ENCODE peak calls at places on chromosomes 12 and 14, in nine cellular contexts. M is HCT116, U is H1, X is breast epithelium, P is stomach, B is suprapubic skin, W is K562, I is sigmoid colon, J is vagina. K is an unnamed sample.

GRCh38 chr12:29769162-29769820 is 14.5 kb downstream of the TMTC1 start:
- DNase-seq in M (no peak), U (no peak), X (no peak), P (no peak), B (no peak), W (no peak), I (no peak), J (no peak), K (no peak)

GRCh38 chr12:2291182-2291832 is 238.5 kb downstream of the CACNA1C start:
- DNase-seq in M (peak), U (no peak), X (no peak), P (no peak), B (no peak), W (peak), I (peak), J (no peak), K (peak)

GRCh38 chr12:75842119-75842518 is 189.5 kb downstream of the PHLDA1 start:
- DNase-seq in M (no peak), U (no peak), X (no peak), P (no peak), B (no peak), W (no peak), I (no peak), J (no peak), K (no peak)

GRCh38 chr12:48002773-48003218 is 1.5 kb downstream of the COL2A1 start:
- DNase-seq in M (no peak), U (no peak), X (no peak), P (peak), B (no peak), W (no peak), I (peak), J (no peak), K (no peak)

GRCh38 chr14:73726025-73726961 is 12.1 kb upstream of the PNMA1 start:
- DNase-seq in M (no peak), U (no peak), X (no peak), P (no peak), B (no peak), W (no peak), I (no peak), J (peak), K (no peak)

GRCh38 chr14:47674546-47675238 is 713 bp downstream of the MDGA2 start:
- DNase-seq in M (no peak), U (no peak), X (no peak), P (no peak), B (no peak), W (no peak), I (no peak), J (no peak), K (peak)

GRCh38 chr12:113424915-113425823 is 3.0 kb downstream of the SDSL start:
- DNase-seq in M (no peak), U (peak), X (no peak), P (peak), B (no peak), W (peak), I (no peak), J (no peak), K (no peak)

GRCh38 chr12:101637936-101638335 is 43.2 kb downstream of the MYBPC1 start:
- DNase-seq in M (no peak), U (no peak), X (no peak), P (no peak), B (no peak), W (no peak), I (no peak), J (no peak), K (no peak)

GRCh38 chr14:90278199-90279175 is 22.1 kb downstream of the PSMC1 start:
- DNase-seq in M (no peak), U (no peak), X (no peak), P (no peak), B (no peak), W (no peak), I (no peak), J (no peak), K (no peak)

GRCh38 chr12:121530600-121531355 is 50.0 kb downstream of the KDM2B start:
- DNase-seq in M (no peak), U (no peak), X (peak), P (peak), B (no peak), W (peak), I (peak), J (no peak), K (peak)

GRCh38 chr14:74875941-74876913 is at the start of gene PROX2:
- DNase-seq in M (no peak), U (no peak), X (no peak), P (no peak), B (no peak), W (no peak), I (no peak), J (no peak), K (no peak)

GRCh38 chr12:52532636-52533035 is 12.4 kb upstream of the KRT5 start:
- DNase-seq in M (no peak), U (no peak), X (no peak), P (no peak), B (no peak), W (no peak), I (peak), J (no peak), K (no peak)

GRCh38 chr12:112480931-112481330 is 62.2 kb downstream of the PTPN11 start:
- DNase-seq in M (no peak), U (no peak), X (no peak), P (no peak), B (no peak), W (no peak), I (no peak), J (no peak), K (no peak)

GRCh38 chr14:33184587-33184986 is 245.9 kb downstream of the NPAS3 start:
- DNase-seq in M (no peak), U (no peak), X (no peak), P (no peak), B (no peak), W (no peak), I (no peak), J (no peak), K (no peak)

GRCh38 chr14:86712176-86712575 is 1182.2 kb downstream of the FLRT2 start:
- DNase-seq in M (no peak), U (no peak), X (no peak), P (no peak), B (no peak), W (no peak), I (no peak), J (no peak), K (no peak)

GRCh38 chr14:63492391-63492790 is 50.8 kb downstream of the PPP2R5E start:
- DNase-seq in M (no peak), U (no peak), X (no peak), P (no peak), B (no peak), W (no peak), I (no peak), J (no peak), K (no peak)

GRCh38 chr14:30655124-30655523 is 33.0 kb downstream of the SCFD1 start:
- DNase-seq in M (no peak), U (no peak), X (no peak), P (no peak), B (no peak), W (no peak), I (no peak), J (no peak), K (no peak)

GRCh38 chr12:114902665-114903393 is 218.9 kb upstream of the TBX3 start:
- DNase-seq in M (no peak), U (no peak), X (no peak), P (no peak), B (no peak), W (no peak), I (no peak), J (no peak), K (no peak)

GRCh38 chr14:100261621-100262020 is 22.7 kb downstream of the YY1 start:
- DNase-seq in M (no peak), U (no peak), X (no peak), P (no peak), B (no peak), W (no peak), I (no peak), J (no peak), K (no peak)

GRCh38 chr14:74491952-74492351 is 1.2 kb downstream of the NPC2 start:
- DNase-seq in M (no peak), U (no peak), X (no peak), P (no peak), B (no peak), W (peak), I (no peak), J (no peak), K (no peak)

GRCh38 chr12:1859643-1860042 is 39.3 kb downstream of the LRTM2 start:
- DNase-seq in M (no peak), U (no peak), X (no peak), P (no peak), B (no peak), W (no peak), I (no peak), J (no peak), K (no peak)

GRCh38 chr12:101738920-101739665 is at the start of gene SYCP3:
- DNase-seq in M (no peak), U (no peak), X (no peak), P (no peak), B (no peak), W (no peak), I (no peak), J (no peak), K (no peak)

GRCh38 chr14:22484638-22485037 is 104.4 kb downstream of the DAD1 start:
- DNase-seq in M (no peak), U (no peak), X (no peak), P (no peak), B (no peak), W (no peak), I (no peak), J (no peak), K (no peak)

GRCh38 chr14:22485178-22485577 is 103.8 kb downstream of the DAD1 start:
- DNase-seq in M (no peak), U (no peak), X (no peak), P (no peak), B (no peak), W (no peak), I (no peak), J (no peak), K (no peak)

GRCh38 chr14:22482782-22483553 is 106.1 kb downstream of the DAD1 start:
- DNase-seq in M (no peak), U (no peak), X (no peak), P (no peak), B (no peak), W (no peak), I (no peak), J (no peak), K (no peak)

GRCh38 chr14:22482085-22482694 is 106.8 kb downstream of the DAD1 start:
- DNase-seq in M (no peak), U (no peak), X (no peak), P (no peak), B (no peak), W (no peak), I (no peak), J (no peak), K (no peak)

GRCh38 chr14:22483863-22484593 is 105.0 kb downstream of the DAD1 start:
- DNase-seq in M (no peak), U (no peak), X (no peak), P (no peak), B (no peak), W (no peak), I (no peak), J (no peak), K (no peak)
- TF ChIP-seq POLR2A in M (no peak), U (no peak), X (no peak), P (no peak), B (no peak), W (no peak), I (no peak), J (no peak), K (no peak)

GRCh38 chr12:96506776-96507175 is 17.4 kb downstream of the CFAP54 start:
- DNase-seq in M (no peak), U (no peak), X (no peak), P (no peak), B (no peak), W (no peak), I (no peak), J (no peak), K (no peak)

GRCh38 chr12:96514328-96514727 is 25.0 kb downstream of the CFAP54 start:
- DNase-seq in M (no peak), U (no peak), X (no peak), P (no peak), B (no peak), W (no peak), I (no peak), J (no peak), K (peak)

GRCh38 chr12:96513166-96513565 is 23.8 kb downstream of the CFAP54 start:
- DNase-seq in M (no peak), U (no peak), X (no peak), P (no peak), B (no peak), W (no peak), I (no peak), J (no peak), K (no peak)

GRCh38 chr12:96513681-96514080 is 24.3 kb downstream of the CFAP54 start:
- DNase-seq in M (no peak), U (no peak), X (no peak), P (no peak), B (no peak), W (no peak), I (no peak), J (no peak), K (no peak)

DNA sequence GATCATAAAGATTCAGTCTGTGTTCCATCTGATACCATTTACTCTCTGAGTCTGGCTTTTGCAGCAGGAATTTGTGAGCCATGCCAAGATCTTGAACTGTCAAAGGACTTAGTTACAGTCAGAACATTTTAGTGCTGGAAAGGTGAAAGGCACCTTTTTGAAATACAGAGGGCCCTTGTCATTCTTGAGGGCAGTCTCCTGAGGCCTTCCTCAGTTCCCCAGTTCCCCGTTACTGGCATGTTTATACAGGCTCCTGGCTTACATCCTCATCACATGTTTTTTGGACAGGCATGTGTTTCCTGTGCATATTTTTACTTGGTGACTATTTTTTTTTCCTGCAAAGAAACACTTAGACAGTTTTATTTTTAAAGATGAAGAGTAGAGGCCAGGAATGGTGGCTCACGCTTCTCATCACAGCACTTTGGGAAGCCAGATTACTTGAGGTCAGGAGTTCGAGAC is 21.0 kb downstream of the CFAP54 start:
- DNase-seq in M (no peak), U (no peak), X (peak), P (no peak), B (no peak), W (no peak), I (no peak), J (no peak), K (no peak)
- TF ChIP-seq POLR2AphosphoS5 in M (no peak), U (no peak), X (no peak), P (no peak), B (no peak), W (no peak), I (peak), J (peak), K (no peak)

DNA sequence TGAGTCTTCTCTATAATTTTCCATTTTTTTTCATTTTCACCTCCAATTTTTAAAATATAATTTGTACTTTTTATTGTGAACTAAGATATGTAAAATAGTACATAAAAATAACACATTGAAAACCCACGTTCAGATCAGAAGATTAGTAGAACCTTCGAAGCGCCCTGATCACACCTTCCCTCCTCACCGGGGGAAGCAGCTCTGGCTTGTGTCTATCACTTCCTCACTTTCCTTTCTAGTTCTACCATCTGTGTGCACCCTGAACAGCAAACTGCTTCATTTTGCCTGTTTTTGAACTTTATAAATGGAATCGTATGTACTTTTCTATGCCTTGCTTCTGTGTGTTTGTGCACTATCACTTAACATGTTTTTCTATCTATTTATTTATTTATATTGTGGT is 11.8 kb upstream of the CD27 start:
- DNase-seq in M (no peak), U (no peak), X (no peak), P (no peak), B (no peak), W (no peak), I (no peak), J (no peak), K (no peak)
- TF ChIP-seq POLR2A in M (no peak), U (no peak), X (no peak), P (no peak), B (no peak), W (no peak), I (no peak), J (no peak), K (no peak)

GRCh38 chr12:31728917-31729640 is at the start of gene AMN1:
- DNase-seq in M (peak), U (peak), X (peak), P (peak), B (peak), W (peak), I (peak), J (peak), K (peak)
- TF ChIP-seq POLR2AphosphoS5 in M (peak), U (peak), X (peak), P (peak), B (no peak), W (peak), I (peak), J (peak), K (peak)